ENCODE peak calls at places on chromosome 15, in five cellular contexts. P is H7, C is NCI-H1694, A is mammary epithelial cell, O is AG04450. H is an unnamed sample.

GRCh38 chr15:28919679-28920655 is 34.2 kb downstream of the APBA2 start:
- DNase-seq in P (no peak), C (no peak), A (no peak), O (no peak), H (no peak)

GRCh38 chr15:42858540-42858939 is 62.0 kb downstream of the TTBK2 start:
- DNase-seq in P (no peak), C (no peak), A (peak), O (no peak), H (no peak)

GRCh38 chr15:60212536-60212935 is 185.2 kb downstream of the ANXA2 start:
- DNase-seq in P (no peak), C (no peak), A (peak), O (no peak), H (no peak)

GRCh38 chr15:64122444-64122843 is 26.7 kb downstream of the SNX1 start:
- DNase-seq in P (no peak), C (no peak), A (no peak), O (no peak), H (no peak)

GRCh38 chr15:32774022-32774421 is 56.2 kb downstream of the GREM1 start:
- DNase-seq in P (no peak), C (no peak), A (peak), O (peak), H (no peak)

GRCh38 chr15:33111051-33111451 is 83.5 kb downstream of the FMN1 start:
- DNase-seq in P (no peak), C (no peak), A (no peak), O (no peak), H (no peak)

GRCh38 chr15:25177955-25178801 is 223.4 kb downstream of the SNRPN start:
- DNase-seq in P (peak), C (no peak), A (no peak), O (no peak), H (no peak)

GRCh38 chr15:95162967-95163531 is 931.7 kb downstream of the MCTP2 start:
- DNase-seq in P (no peak), C (no peak), A (peak), O (peak), H (no peak)

GRCh38 chr15:38085104-38085503 is 150.7 kb downstream of the TMCO5A start:
- DNase-seq in P (no peak), C (no peak), A (no peak), O (no peak), H (no peak)

GRCh38 chr15:93942140-93942808 is 289.1 kb upstream of the MCTP2 start:
- DNase-seq in P (no peak), C (peak), A (no peak), O (no peak), H (no peak)

GRCh38 chr15:89356634-89357298 is 22.1 kb upstream of the POLG start:
- DNase-seq in P (no peak), C (peak), A (no peak), O (no peak), H (no peak)

GRCh38 chr15:63922551-63923315 is 89.0 kb upstream of the HERC1 start:
- DNase-seq in P (no peak), C (no peak), A (no peak), O (no peak), H (no peak)

GRCh38 chr15:26967719-26968269 is 3.2 kb upstream of the GABRG3 start:
- DNase-seq in P (peak), C (no peak), A (no peak), O (no peak), H (no peak)

GRCh38 chr15:26712350-26712749 is 60.5 kb downstream of the GABRB3 start:
- DNase-seq in P (no peak), C (no peak), A (no peak), O (no peak), H (no peak)

GRCh38 chr15:44788748-44789147 is 52.4 kb downstream of the TRIM69 start:
- DNase-seq in P (no peak), C (no peak), A (no peak), O (no peak), H (no peak)

GRCh38 chr15:63332367-63333078 is 49.1 kb downstream of the CA12 start:
- DNase-seq in P (no peak), C (no peak), A (peak), O (peak), H (no peak)

GRCh38 chr15:39616731-39617455 is 36.0 kb downstream of the THBS1 start:
- DNase-seq in P (no peak), C (no peak), A (peak), O (no peak), H (no peak)

GRCh38 chr15:97517726-97518125 is 442.8 kb upstream of the ARRDC4 start:
- DNase-seq in P (no peak), C (no peak), A (no peak), O (no peak), H (no peak)

GRCh38 chr15:101452572-101452971 is 36.9 kb downstream of the PCSK6 start:
- DNase-seq in P (no peak), C (no peak), A (no peak), O (no peak), H (no peak)

GRCh38 chr15:66744610-66745279 is 42.7 kb downstream of the SMAD6 start:
- DNase-seq in P (no peak), C (no peak), A (no peak), O (no peak), H (no peak)

GRCh38 chr15:63874616-63875015 is 40.9 kb upstream of the HERC1 start:
- DNase-seq in P (no peak), C (no peak), A (no peak), O (no peak), H (no peak)

GRCh38 chr15:39774688-39775267 is 7.9 kb downstream of the FSIP1 start:
- DNase-seq in P (no peak), C (no peak), A (no peak), O (no peak), H (no peak)

GRCh38 chr15:58074452-58074851 is 8.9 kb upstream of the ALDH1A2 start:
- DNase-seq in P (no peak), C (no peak), A (no peak), O (no peak), H (no peak)

GRCh38 chr15:99476413-99477222 is 89.2 kb upstream of the MEF2A start:
- DNase-seq in P (peak), C (no peak), A (peak), O (peak), H (no peak)

GRCh38 chr15:94259121-94259776 is 27.9 kb downstream of the MCTP2 start:
- DNase-seq in P (no peak), C (no peak), A (no peak), O (no peak), H (no peak)

GRCh38 chr15:72923304-72923703 is 129.0 kb upstream of the NEO1 start:
- DNase-seq in P (peak), C (no peak), A (no peak), O (no peak), H (no peak)